ENCODE peak calls at places on chromosomes 12 and 14, in six cellular contexts. T is uterus; P is colonic mucosa; Y is substantia nigra; L is CD8-positive, alpha-beta T cell; E is ovary. M is an unnamed sample.

GRCh38 chr14:62604524-62604923 is 440.7 kb downstream of the KCNH5 start:
- DNase-seq in T (no peak), P (no peak), Y (no peak), L (no peak), E (no peak), M (no peak)

GRCh38 chr12:54684636-54685630 is 36.8 kb upstream of the DCD start:
- DNase-seq in T (no peak), P (no peak), Y (no peak), L (no peak), E (no peak), M (no peak)

GRCh38 chr14:92154283-92154942 is 32.6 kb downstream of the CPSF2 start:
- DNase-seq in T (no peak), P (no peak), Y (no peak), L (no peak), E (no peak), M (no peak)

GRCh38 chr14:105285174-105285573 is 15.6 kb downstream of the BRF1 start:
- DNase-seq in T (no peak), P (no peak), Y (no peak), L (no peak), E (no peak), M (no peak)

GRCh38 chr14:21852061-21852664 is 178.5 kb upstream of the OR4E1 start:
- DNase-seq in T (no peak), P (peak; percentile 51), Y (peak; percentile 27), L (peak; percentile 47), E (no peak), M (peak; percentile 7)

GRCh38 chr12:31594681-31595080 is 3.7 kb upstream of the DENND5B start:
- DNase-seq in T (no peak), P (no peak), Y (no peak), L (no peak), E (no peak), M (no peak)

GRCh38 chr12:52087961-52088820 is 8.7 kb downstream of the SMIM41 start:
- DNase-seq in T (no peak), P (no peak), Y (no peak), L (no peak), E (no peak), M (no peak)

GRCh38 chr12:109532721-109533486 is 40.4 kb downstream of the MMAB start:
- DNase-seq in T (no peak), P (no peak), Y (no peak), L (no peak), E (no peak), M (no peak)

GRCh38 chr14:103023881-103024473 is 33.4 kb downstream of the CDC42BPB start:
- DNase-seq in T (no peak), P (no peak), Y (no peak), L (no peak), E (no peak), M (no peak)

GRCh38 chr14:54002653-54003052 is 46.0 kb upstream of the BMP4 start:
- DNase-seq in T (no peak), P (no peak), Y (no peak), L (no peak), E (no peak), M (no peak)

GRCh38 chr12:95083938-95084337 is 10.5 kb upstream of the NR2C1 start:
- DNase-seq in T (peak; percentile 58), P (peak; percentile 44), Y (no peak), L (no peak), E (no peak), M (no peak)

GRCh38 chr12:87778065-87778464 is 251.1 kb downstream of the C12orf50 start:
- DNase-seq in T (no peak), P (no peak), Y (no peak), L (no peak), E (no peak), M (no peak)

GRCh38 chr14:91416744-91417133 is 881 bp downstream of the CCDC88C start:
- DNase-seq in T (no peak), P (peak; percentile 69), Y (no peak), L (no peak), E (no peak), M (no peak)

GRCh38 chr12:22627351-22627750 is 2.4 kb downstream of the ETNK1 start:
- DNase-seq in T (no peak), P (no peak), Y (no peak), L (no peak), E (no peak), M (no peak)

GRCh38 chr14:34620115-34620514 is 9.8 kb downstream of the SNX6 start:
- DNase-seq in T (no peak), P (no peak), Y (no peak), L (no peak), E (no peak), M (no peak)

GRCh38 chr14:55502746-55503284 is 62.4 kb upstream of the TBPL2 start:
- DNase-seq in T (no peak), P (peak; percentile 49), Y (no peak), L (no peak), E (no peak), M (no peak)

GRCh38 chr12:20212658-20213387 is 155.5 kb upstream of the PDE3A start:
- DNase-seq in T (peak; percentile 91), P (peak; percentile 66), Y (peak; percentile 63), L (no peak), E (peak; percentile 84), M (no peak)

GRCh38 chr14:103189481-103190470 is 66.5 kb downstream of the TNFAIP2 start:
- DNase-seq in T (peak; percentile 17), P (no peak), Y (no peak), L (no peak), E (no peak), M (no peak)

GRCh38 chr12:13454991-13455696 is 258.6 kb downstream of the EMP1 start:
- DNase-seq in T (no peak), P (no peak), Y (no peak), L (no peak), E (no peak), M (no peak)

GRCh38 chr14:57769863-57770523 is 95.9 kb downstream of the SLC35F4 start:
- DNase-seq in T (no peak), P (no peak), Y (no peak), L (no peak), E (no peak), M (no peak)

GRCh38 chr12:116277393-116278258 is at the start of gene MED13L:
- DNase-seq in T (peak; percentile 86), P (peak; percentile 84), Y (peak; percentile 90), L (peak; percentile 78), E (peak; percentile 94), M (peak; percentile 82)

GRCh38 chr14:71789005-71789404 is 143.2 kb upstream of the RGS6 start:
- DNase-seq in T (no peak), P (no peak), Y (no peak), L (no peak), E (no peak), M (no peak)

GRCh38 chr14:75069021-75069810 is at the start of gene ZC2HC1C:
- DNase-seq in T (peak; percentile 95), P (peak; percentile 98), Y (peak; percentile 97), L (no peak), E (peak; percentile 98), M (peak; percentile 94)

GRCh38 chr12:130633771-130634170 is 82.3 kb downstream of the RIMBP2 start:
- DNase-seq in T (no peak), P (peak; percentile 27), Y (peak; percentile 57), L (no peak), E (no peak), M (no peak)

GRCh38 chr12:93115198-93115601 is 186.1 kb upstream of the EEA1 start:
- DNase-seq in T (no peak), P (no peak), Y (no peak), L (no peak), E (no peak), M (no peak)

GRCh38 chr12:88715673-88716072 is 135.4 kb upstream of the KITLG start:
- DNase-seq in T (no peak), P (no peak), Y (no peak), L (no peak), E (no peak), M (no peak)

GRCh38 chr12:128008341-128008740 is 258.6 kb upstream of the TMEM132C start:
- DNase-seq in T (no peak), P (no peak), Y (no peak), L (no peak), E (no peak), M (no peak)

GRCh38 chr12:83198291-83198690 is 511.6 kb downstream of the TMTC2 start:
- DNase-seq in T (no peak), P (no peak), Y (no peak), L (no peak), E (no peak), M (no peak)
- H3K27ac ChIP-seq in T (no peak overlapping the region), P (no peak overlapping the region), Y (no peak overlapping the region), L (no peak overlapping the region), E (no peak overlapping the region), M (no peak overlapping the region)

DNA sequence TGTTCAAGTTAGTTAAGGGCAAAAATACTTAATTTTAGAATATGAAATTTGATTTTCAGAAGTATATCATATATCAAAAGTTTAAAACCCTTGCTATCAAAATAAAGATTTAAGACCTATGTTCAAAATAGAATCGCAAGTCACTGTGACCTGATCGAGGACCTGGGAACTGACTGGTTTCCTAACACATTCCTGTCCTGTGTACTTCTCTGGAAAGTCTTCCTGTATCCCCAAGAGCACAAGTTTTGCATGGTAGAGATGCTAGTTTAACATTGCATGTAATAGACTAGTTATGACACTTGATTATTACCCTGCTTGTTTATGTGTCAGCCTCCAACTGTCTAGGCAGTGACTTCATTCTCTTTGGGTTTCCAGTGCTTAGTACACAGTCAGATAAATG is 30.3 kb downstream of the BCAT1 start:
- DNase-seq in T (no peak), P (no peak), Y (no peak), L (no peak), E (no peak), M (no peak)
- H3K27ac ChIP-seq in T (no peak overlapping the region), P (no peak overlapping the region), Y (no peak overlapping the region), L (no peak overlapping the region), E (no peak overlapping the region), M (no peak overlapping the region)

GRCh38 chr12:10069099-10069498 is 29.7 kb downstream of the CLEC1A start:
- DNase-seq in T (peak; percentile 35), P (no peak), Y (no peak), L (no peak), E (no peak), M (no peak)
- H3K27ac ChIP-seq in T (peak overlapping the region; percentile 47), P (peak overlapping the region; percentile 25), Y (peak overlapping the region; percentile 37), L (no peak overlapping the region), E (no peak overlapping the region), M (peak overlapping the region; percentile 33)

GRCh38 chr14:76771432-76771980 is 10.2 kb downstream of the VASH1 start:
- DNase-seq in T (no peak), P (peak; percentile 6), Y (no peak), L (no peak), E (no peak), M (no peak)
- H3K27ac ChIP-seq in T (peak overlapping the region; percentile 90), P (no peak overlapping the region), Y (no peak overlapping the region), L (no peak overlapping the region), E (no peak overlapping the region), M (no peak overlapping the region)

M was measured in caudate nucleus.